ENCODE peak calls at places on chromosomes 7 and 10, in six cellular contexts. One of them, this sample, is unnamed.
A peak's percentile ranks its signal among the peaks of the same experiment; 100 is the strongest.

GRCh38 chr7:147765301-147765700 is 825.3 kb upstream of the C7orf33 start:
- DNase-seq in iPS DF 6.9: no peak
- DNase-seq in left ventricle myocardium inferior: no peak
- DNase-seq in left lung: no peak
- DNase-seq in CD4-positive, CD25-positive, alpha-beta regulatory T cell: no peak
- DNase-seq in gastrocnemius medialis: no peak
- DNase-seq in this sample: no peak

GRCh38 chr10:3935933-3936359 is 150.9 kb upstream of the KLF6 start:
- DNase-seq in CD4-positive, CD25-positive, alpha-beta regulatory T cell: no peak
- DNase-seq in left lung: no peak
- DNase-seq in left ventricle myocardium inferior: no peak
- DNase-seq in gastrocnemius medialis: no peak
- DNase-seq in iPS DF 6.9: no peak
- DNase-seq in this sample: peak; percentile 52

GRCh38 chr7:116910367-116910766 is 42.9 kb upstream of the ST7 start:
- DNase-seq in CD4-positive, CD25-positive, alpha-beta regulatory T cell: no peak
- DNase-seq in gastrocnemius medialis: no peak
- DNase-seq in left lung: no peak
- DNase-seq in iPS DF 6.9: no peak
- DNase-seq in left ventricle myocardium inferior: no peak
- DNase-seq in this sample: no peak

GRCh38 chr7:51639661-51640340 is 323.2 kb upstream of the COBL start:
- DNase-seq in CD4-positive, CD25-positive, alpha-beta regulatory T cell: no peak
- DNase-seq in left ventricle myocardium inferior: no peak
- DNase-seq in gastrocnemius medialis: no peak
- DNase-seq in iPS DF 6.9: no peak
- DNase-seq in left lung: no peak
- DNase-seq in this sample: no peak

GRCh38 chr10:43678654-43679053 is 30.0 kb upstream of the ZNF32 start:
- DNase-seq in left ventricle myocardium inferior: no peak
- DNase-seq in iPS DF 6.9: no peak
- DNase-seq in left lung: no peak
- DNase-seq in gastrocnemius medialis: no peak
- DNase-seq in CD4-positive, CD25-positive, alpha-beta regulatory T cell: no peak
- DNase-seq in this sample: no peak

GRCh38 chr10:133219782-133220181 is 10.2 kb upstream of the UTF1 start:
- DNase-seq in iPS DF 6.9: no peak
- DNase-seq in CD4-positive, CD25-positive, alpha-beta regulatory T cell: no peak
- DNase-seq in left ventricle myocardium inferior: no peak
- DNase-seq in left lung: no peak
- DNase-seq in gastrocnemius medialis: no peak
- DNase-seq in this sample: no peak

GRCh38 chr7:116317907-116318306 is 107.6 kb downstream of the TES start:
- DNase-seq in left ventricle myocardium inferior: no peak
- DNase-seq in CD4-positive, CD25-positive, alpha-beta regulatory T cell: no peak
- DNase-seq in gastrocnemius medialis: no peak
- DNase-seq in left lung: no peak
- DNase-seq in iPS DF 6.9: no peak
- DNase-seq in this sample: peak; percentile 21

GRCh38 chr7:140876519-140877248 is 48.0 kb downstream of the BRAF start:
- DNase-seq in left lung: no peak
- DNase-seq in gastrocnemius medialis: no peak
- DNase-seq in iPS DF 6.9: no peak
- DNase-seq in CD4-positive, CD25-positive, alpha-beta regulatory T cell: no peak
- DNase-seq in left ventricle myocardium inferior: no peak
- DNase-seq in this sample: no peak

GRCh38 chr10:128047337-128047736 is 78.9 kb downstream of the MKI67 start:
- DNase-seq in gastrocnemius medialis: peak; percentile 30
- DNase-seq in CD4-positive, CD25-positive, alpha-beta regulatory T cell: peak; percentile 82
- DNase-seq in left lung: peak; percentile 93
- DNase-seq in left ventricle myocardium inferior: peak; percentile 71
- DNase-seq in iPS DF 6.9: peak; percentile 57
- DNase-seq in this sample: no peak

GRCh38 chr7:49878627-49879026 is 105.2 kb downstream of the VWC2 start:
- DNase-seq in left lung: no peak
- DNase-seq in gastrocnemius medialis: no peak
- DNase-seq in left ventricle myocardium inferior: no peak
- DNase-seq in iPS DF 6.9: no peak
- DNase-seq in CD4-positive, CD25-positive, alpha-beta regulatory T cell: no peak
- DNase-seq in this sample: no peak

GRCh38 chr10:124728071-124728829 is 15.9 kb downstream of the FAM53B start:
- DNase-seq in iPS DF 6.9: no peak
- DNase-seq in gastrocnemius medialis: no peak
- DNase-seq in left lung: no peak
- DNase-seq in left ventricle myocardium inferior: no peak
- DNase-seq in CD4-positive, CD25-positive, alpha-beta regulatory T cell: peak; percentile 50
- DNase-seq in this sample: no peak

GRCh38 chr7:133355325-133355708 is 102.4 kb downstream of the EXOC4 start:
- DNase-seq in CD4-positive, CD25-positive, alpha-beta regulatory T cell: no peak
- DNase-seq in left ventricle myocardium inferior: no peak
- DNase-seq in gastrocnemius medialis: no peak
- DNase-seq in iPS DF 6.9: no peak
- DNase-seq in left lung: no peak
- DNase-seq in this sample: no peak

GRCh38 chr7:45888185-45888992 is at the start of gene IGFBP1:
- DNase-seq in iPS DF 6.9: no peak
- DNase-seq in left ventricle myocardium inferior: no peak
- DNase-seq in left lung: no peak
- DNase-seq in CD4-positive, CD25-positive, alpha-beta regulatory T cell: no peak
- DNase-seq in gastrocnemius medialis: no peak
- DNase-seq in this sample: no peak

GRCh38 chr7:116930156-116930913 is 23.0 kb upstream of the ST7 start:
- DNase-seq in left ventricle myocardium inferior: peak; percentile 83
- DNase-seq in iPS DF 6.9: peak; percentile 80
- DNase-seq in left lung: peak; percentile 80
- DNase-seq in CD4-positive, CD25-positive, alpha-beta regulatory T cell: peak; percentile 65
- DNase-seq in gastrocnemius medialis: peak; percentile 60
- DNase-seq in this sample: peak; percentile 76

GRCh38 chr10:35874326-35875070 is 232.4 kb upstream of the FZD8 start:
- DNase-seq in CD4-positive, CD25-positive, alpha-beta regulatory T cell: no peak
- DNase-seq in left ventricle myocardium inferior: no peak
- DNase-seq in gastrocnemius medialis: no peak
- DNase-seq in iPS DF 6.9: no peak
- DNase-seq in left lung: no peak
- DNase-seq in this sample: no peak

GRCh38 chr7:149883049-149883439 is 9.3 kb downstream of the ATP6V0E2 start:
- DNase-seq in iPS DF 6.9: no peak
- DNase-seq in CD4-positive, CD25-positive, alpha-beta regulatory T cell: no peak
- DNase-seq in gastrocnemius medialis: no peak
- DNase-seq in left lung: no peak
- DNase-seq in left ventricle myocardium inferior: no peak
- DNase-seq in this sample: no peak

GRCh38 chr7:47338031-47338430 is 243.9 kb downstream of the TNS3 start:
- DNase-seq in gastrocnemius medialis: no peak
- DNase-seq in left lung: no peak
- DNase-seq in iPS DF 6.9: no peak
- DNase-seq in left ventricle myocardium inferior: no peak
- DNase-seq in CD4-positive, CD25-positive, alpha-beta regulatory T cell: no peak
- DNase-seq in this sample: no peak

GRCh38 chr7:135192914-135193536 is 18.3 kb downstream of the WDR91 start:
- DNase-seq in iPS DF 6.9: no peak
- DNase-seq in gastrocnemius medialis: no peak
- DNase-seq in left ventricle myocardium inferior: no peak
- DNase-seq in CD4-positive, CD25-positive, alpha-beta regulatory T cell: no peak
- DNase-seq in left lung: no peak
- DNase-seq in this sample: no peak

GRCh38 chr10:111545806-111546205 is 469.0 kb downstream of the ADRA2A start:
- DNase-seq in CD4-positive, CD25-positive, alpha-beta regulatory T cell: no peak
- DNase-seq in iPS DF 6.9: no peak
- DNase-seq in gastrocnemius medialis: no peak
- DNase-seq in left ventricle myocardium inferior: no peak
- DNase-seq in left lung: no peak
- DNase-seq in this sample: no peak

GRCh38 chr10:126521354-126521753 is 133.1 kb upstream of the ADAM12 start:
- DNase-seq in left ventricle myocardium inferior: no peak
- DNase-seq in CD4-positive, CD25-positive, alpha-beta regulatory T cell: no peak
- DNase-seq in gastrocnemius medialis: no peak
- DNase-seq in iPS DF 6.9: no peak
- DNase-seq in left lung: no peak
- DNase-seq in this sample: no peak

GRCh38 chr10:58813573-58813972 is 300.9 kb downstream of the BICC1 start:
- DNase-seq in iPS DF 6.9: no peak
- DNase-seq in CD4-positive, CD25-positive, alpha-beta regulatory T cell: no peak
- DNase-seq in gastrocnemius medialis: no peak
- DNase-seq in left ventricle myocardium inferior: no peak
- DNase-seq in left lung: no peak
- DNase-seq in this sample: no peak

GRCh38 chr7:151017370-151017952 is 6.8 kb downstream of the ATG9B start:
- DNase-seq in iPS DF 6.9: no peak
- DNase-seq in left ventricle myocardium inferior: no peak
- DNase-seq in gastrocnemius medialis: no peak
- DNase-seq in CD4-positive, CD25-positive, alpha-beta regulatory T cell: no peak
- DNase-seq in left lung: no peak
- DNase-seq in this sample: no peak

GRCh38 chr7:151017953-151018420 is 6.3 kb downstream of the ATG9B start:
- DNase-seq in left lung: peak; percentile 69
- DNase-seq in CD4-positive, CD25-positive, alpha-beta regulatory T cell: peak; percentile 80
- DNase-seq in left ventricle myocardium inferior: peak; percentile 67
- DNase-seq in gastrocnemius medialis: no peak
- DNase-seq in iPS DF 6.9: peak; percentile 63
- DNase-seq in this sample: peak; percentile 72

GRCh38 chr7:151016942-151017341 is 7.4 kb downstream of the ATG9B start:
- DNase-seq in CD4-positive, CD25-positive, alpha-beta regulatory T cell: no peak
- DNase-seq in left ventricle myocardium inferior: no peak
- DNase-seq in gastrocnemius medialis: no peak
- DNase-seq in left lung: no peak
- DNase-seq in iPS DF 6.9: no peak
- DNase-seq in this sample: no peak

GRCh38 chr7:151019130-151019447 is 5.2 kb downstream of the ATG9B start:
- DNase-seq in left ventricle myocardium inferior: no peak
- DNase-seq in left lung: no peak
- DNase-seq in CD4-positive, CD25-positive, alpha-beta regulatory T cell: no peak
- DNase-seq in iPS DF 6.9: no peak
- DNase-seq in gastrocnemius medialis: no peak
- DNase-seq in this sample: no peak

GRCh38 chr7:151018421-151019129 is 5.7 kb downstream of the ATG9B start:
- DNase-seq in left lung: no peak
- DNase-seq in CD4-positive, CD25-positive, alpha-beta regulatory T cell: peak; percentile 62
- DNase-seq in gastrocnemius medialis: no peak
- DNase-seq in iPS DF 6.9: no peak
- DNase-seq in left ventricle myocardium inferior: no peak
- DNase-seq in this sample: no peak
- H3K4me3 ChIP-seq in left lung: no peak overlapping the region
- H3K4me3 ChIP-seq in CD4-positive, CD25-positive, alpha-beta regulatory T cell: no peak overlapping the region
- H3K4me3 ChIP-seq in gastrocnemius medialis: peak overlapping the region; percentile 38
- H3K4me3 ChIP-seq in iPS DF 6.9: no peak overlapping the region
- H3K4me3 ChIP-seq in left ventricle myocardium inferior: peak overlapping the region; percentile 49
- H3K4me3 ChIP-seq in this sample: no peak overlapping the region

GRCh38 chr7:31893365-31893764 is 176.8 kb downstream of the PDE1C start:
- DNase-seq in gastrocnemius medialis: no peak
- DNase-seq in left ventricle myocardium inferior: no peak
- DNase-seq in iPS DF 6.9: no peak
- DNase-seq in left lung: no peak
- DNase-seq in CD4-positive, CD25-positive, alpha-beta regulatory T cell: no peak
- DNase-seq in this sample: no peak

GRCh38 chr7:31892099-31892787 is 178.0 kb downstream of the PDE1C start:
- DNase-seq in left lung: no peak
- DNase-seq in CD4-positive, CD25-positive, alpha-beta regulatory T cell: no peak
- DNase-seq in left ventricle myocardium inferior: no peak
- DNase-seq in iPS DF 6.9: no peak
- DNase-seq in gastrocnemius medialis: no peak
- DNase-seq in this sample: no peak

GRCh38 chr7:31890198-31890597 is 180.0 kb downstream of the PDE1C start:
- DNase-seq in gastrocnemius medialis: no peak
- DNase-seq in iPS DF 6.9: no peak
- DNase-seq in left ventricle myocardium inferior: no peak
- DNase-seq in CD4-positive, CD25-positive, alpha-beta regulatory T cell: no peak
- DNase-seq in left lung: no peak
- DNase-seq in this sample: no peak

GRCh38 chr7:31887006-31887405 is 183.2 kb downstream of the PDE1C start:
- DNase-seq in left lung: no peak
- DNase-seq in gastrocnemius medialis: no peak
- DNase-seq in iPS DF 6.9: no peak
- DNase-seq in CD4-positive, CD25-positive, alpha-beta regulatory T cell: no peak
- DNase-seq in left ventricle myocardium inferior: no peak
- DNase-seq in this sample: no peak

GRCh38 chr7:31890751-31891150 is 179.5 kb downstream of the PDE1C start:
- DNase-seq in left ventricle myocardium inferior: no peak
- DNase-seq in iPS DF 6.9: no peak
- DNase-seq in CD4-positive, CD25-positive, alpha-beta regulatory T cell: no peak
- DNase-seq in left lung: no peak
- DNase-seq in gastrocnemius medialis: no peak
- DNase-seq in this sample: no peak
- H3K27ac ChIP-seq in left ventricle myocardium inferior: peak overlapping the region; percentile 51
- H3K27ac ChIP-seq in iPS DF 6.9: no peak overlapping the region
- H3K27ac ChIP-seq in CD4-positive, CD25-positive, alpha-beta regulatory T cell: no peak overlapping the region
- H3K27ac ChIP-seq in left lung: peak overlapping the region; percentile 31
- H3K27ac ChIP-seq in gastrocnemius medialis: no peak overlapping the region
- H3K27ac ChIP-seq in this sample: no peak overlapping the region

GRCh38 chr10:52452600-52453493 is 138.8 kb downstream of the DKK1 start:
- DNase-seq in iPS DF 6.9: no peak
- DNase-seq in CD4-positive, CD25-positive, alpha-beta regulatory T cell: no peak
- DNase-seq in left lung: no peak
- DNase-seq in gastrocnemius medialis: no peak
- DNase-seq in left ventricle myocardium inferior: no peak
- DNase-seq in this sample: no peak
- H3K9me3 ChIP-seq in iPS DF 6.9: no peaks in the 10 kb centered on the region
- H3K9me3 ChIP-seq in CD4-positive, CD25-positive, alpha-beta regulatory T cell: no peaks in the 10 kb centered on the region
- H3K9me3 ChIP-seq in left lung: no peaks in the 10 kb centered on the region
- H3K9me3 ChIP-seq in gastrocnemius medialis: no peaks in the 10 kb centered on the region
- H3K9me3 ChIP-seq in left ventricle myocardium inferior: no peaks in the 10 kb centered on the region
- H3K9me3 ChIP-seq in this sample: no peaks in the 10 kb centered on the region

GRCh38 chr7:93574646-93575554 is at the start of gene CALCR:
- DNase-seq in CD4-positive, CD25-positive, alpha-beta regulatory T cell: no peak
- DNase-seq in left ventricle myocardium inferior: no peak
- DNase-seq in left lung: peak; percentile 33
- DNase-seq in iPS DF 6.9: no peak
- DNase-seq in gastrocnemius medialis: no peak
- DNase-seq in this sample: no peak
- H3K4me3 ChIP-seq in CD4-positive, CD25-positive, alpha-beta regulatory T cell: no peak within 1 kb of the TSS
- H3K4me3 ChIP-seq in left ventricle myocardium inferior: peak within 1 kb of the TSS; percentile 37
- H3K4me3 ChIP-seq in left lung: no peak within 1 kb of the TSS
- H3K4me3 ChIP-seq in iPS DF 6.9: peak within 1 kb of the TSS; percentile 81
- H3K4me3 ChIP-seq in gastrocnemius medialis: no peak within 1 kb of the TSS
- H3K4me3 ChIP-seq in this sample: no peak within 1 kb of the TSS

DNA sequence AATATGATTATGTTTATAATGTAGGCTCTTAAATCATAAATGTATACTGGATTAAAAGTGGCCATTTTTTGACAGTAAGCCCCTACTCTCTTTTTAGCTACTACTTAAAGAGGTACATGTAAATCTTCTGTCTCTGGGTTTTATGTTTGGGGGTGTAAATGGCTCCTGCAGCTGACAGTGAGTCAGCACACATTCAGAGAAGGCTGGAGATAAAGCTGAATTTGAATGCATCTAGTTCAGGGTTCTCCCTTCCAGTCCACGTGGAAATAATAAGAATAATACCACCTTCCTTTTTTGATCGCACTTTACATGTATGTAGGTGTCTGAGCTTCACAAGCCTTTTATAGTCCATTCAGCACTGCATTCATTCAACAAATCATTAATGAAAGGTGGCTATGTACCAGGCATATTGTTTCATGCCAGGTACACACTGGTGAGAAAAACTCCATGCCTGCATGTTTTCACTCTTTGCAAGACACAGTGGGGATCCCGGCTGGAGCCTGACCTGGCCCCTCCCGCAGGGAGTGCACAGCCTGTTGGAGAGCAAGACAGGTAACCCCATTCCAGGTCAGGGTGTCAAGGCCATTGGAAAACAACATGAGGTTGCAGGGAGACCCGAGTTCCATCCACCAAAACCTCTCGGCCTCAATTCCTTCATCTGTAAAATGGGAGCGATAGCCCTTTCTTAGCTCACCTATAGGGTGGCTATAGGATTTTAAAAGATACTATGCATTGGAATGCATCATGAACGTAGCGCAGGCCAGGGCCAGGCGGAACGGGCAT is 107.5 kb upstream of the ANLN start:
- DNase-seq in left ventricle myocardium inferior: no peak
- DNase-seq in iPS DF 6.9: no peak
- DNase-seq in left lung: no peak
- DNase-seq in gastrocnemius medialis: no peak
- DNase-seq in CD4-positive, CD25-positive, alpha-beta regulatory T cell: no peak
- DNase-seq in this sample: no peak
- H3K27ac ChIP-seq in left ventricle myocardium inferior: peak overlapping the region; percentile 71
- H3K27ac ChIP-seq in iPS DF 6.9: no peak overlapping the region
- H3K27ac ChIP-seq in left lung: peak overlapping the region; percentile 92
- H3K27ac ChIP-seq in gastrocnemius medialis: peak overlapping the region; percentile 93
- H3K27ac ChIP-seq in CD4-positive, CD25-positive, alpha-beta regulatory T cell: no peak overlapping the region
- H3K27ac ChIP-seq in this sample: no peak overlapping the region

This sample was measured in SJSA1.